ENCODE peak calls at places on chromosomes 6 and 20, in nine cellular contexts. E is NCI-H524 treated with DMSO at 0.1 percent for 48 hours; N is NCI-H1417; R is astrocyte of the spinal cord; S is fibroblast of the aortic adventitia; Q is activated naive CD4-positive, alpha-beta T cell; B is HFFc6; P is Karpas-422; Y is stimulated activated CD8-positive, alpha-beta memory T cell treated with anti-CD3 and anti-CD28 coated beads, Interleukin-4, amount 100 ng/mL, for 24 hours. M is an unnamed sample.

GRCh38 chr6:96468681-96469224 is 52.9 kb upstream of the UFL1 start:
- DNase-seq in R (peak), S (no peak), Q (no peak), B (no peak), N (no peak), P (peak), Y (no peak), E (no peak), M (no peak)

GRCh38 chr6:45837541-45838200 is 178.0 kb downstream of the CLIC5 start:
- DNase-seq in S (no peak), N (no peak), B (no peak), P (no peak), Y (no peak), E (no peak), Q (no peak), R (no peak), M (no peak)

GRCh38 chr6:167492096-167492449 is 167.2 kb downstream of the TTLL2 start:
- DNase-seq in S (no peak), N (no peak), E (no peak), P (no peak), B (no peak), Y (no peak), Q (no peak), R (no peak), M (no peak)

GRCh38 chr6:91480397-91480796 is 893.5 kb upstream of the MAP3K7 start:
- DNase-seq in E (no peak), N (no peak), Q (no peak), Y (no peak), B (no peak), S (no peak), P (no peak), R (no peak), M (no peak)

GRCh38 chr6:30749554-30750378 is 5.4 kb upstream of the IER3 start:
- DNase-seq in Y (no peak), N (no peak), R (no peak), B (no peak), E (no peak), S (no peak), P (peak), Q (no peak), M (no peak)

GRCh38 chr20:19820520-19821211 is 62.6 kb downstream of the RIN2 start:
- DNase-seq in N (no peak), S (no peak), R (no peak), B (no peak), P (peak), Q (no peak), Y (no peak), E (no peak), M (no peak)

GRCh38 chr20:49361872-49362663 is 84.2 kb upstream of the ZNFX1 start:
- DNase-seq in E (no peak), Y (no peak), B (no peak), Q (no peak), P (no peak), N (no peak), S (no peak), R (no peak), M (no peak)

GRCh38 chr6:87756858-87757257 is 54.8 kb upstream of the AKIRIN2 start:
- DNase-seq in B (peak), Q (no peak), S (peak), N (no peak), P (peak), Y (peak), E (no peak), R (peak), M (peak)

GRCh38 chr6:87054143-87054833 is 40.6 kb downstream of the CGA start:
- DNase-seq in Y (no peak), R (no peak), N (no peak), Q (no peak), E (no peak), P (no peak), B (no peak), S (no peak), M (no peak)

GRCh38 chr6:45617441-45617840 is 239.7 kb upstream of the SUPT3H start:
- DNase-seq in P (no peak), N (no peak), R (peak), Y (no peak), S (no peak), B (peak), Q (no peak), E (no peak), M (no peak)

GRCh38 chr6:4670824-4671409 is 105.3 kb upstream of the CDYL start:
- DNase-seq in E (no peak), P (no peak), N (no peak), S (no peak), Q (no peak), Y (no peak), R (no peak), B (no peak), M (no peak)

GRCh38 chr6:136989591-136990578 is 54.9 kb downstream of the IL20RA start:
- DNase-seq in S (no peak), N (no peak), B (no peak), P (no peak), E (peak), Q (no peak), R (no peak), Y (no peak), M (peak)

GRCh38 chr6:113411006-113411405 is 446.1 kb upstream of the MARCKS start:
- DNase-seq in Y (no peak), N (no peak), S (no peak), P (no peak), B (no peak), R (no peak), E (no peak), Q (no peak), M (no peak)

GRCh38 chr6:20922743-20923142 is 388.5 kb downstream of the CDKAL1 start:
- DNase-seq in Y (no peak), R (no peak), S (no peak), N (no peak), E (no peak), Q (no peak), B (no peak), P (peak), M (no peak)

GRCh38 chr6:5093231-5094015 is 8.3 kb downstream of the PPP1R3G start:
- DNase-seq in P (no peak), Q (no peak), B (no peak), Y (no peak), R (no peak), E (no peak), N (no peak), S (no peak), M (no peak)

GRCh38 chr20:25859649-25860530 is 163.2 kb upstream of the ZNF337 start:
- DNase-seq in E (peak), Q (peak), B (peak), R (peak), Y (peak), N (peak), S (peak), P (no peak), M (peak)

GRCh38 chr6:11616200-11616611 is 78.7 kb downstream of the TMEM170B start:
- DNase-seq in S (peak), N (no peak), R (peak), P (no peak), E (no peak), B (peak), Q (no peak), Y (no peak), M (peak)

GRCh38 chr20:57613481-57613921 is 6.7 kb downstream of the ZBP1 start:
- DNase-seq in Y (no peak), Q (no peak), E (no peak), P (no peak), B (no peak), S (no peak), R (no peak), N (no peak), M (no peak)

GRCh38 chr20:57422254-57422653 is 31.1 kb downstream of the RBM38 start:
- DNase-seq in Q (no peak), N (no peak), S (no peak), B (no peak), R (no peak), Y (no peak), E (no peak), P (no peak), M (no peak)

GRCh38 chr20:7459123-7459522 is 481.1 kb downstream of the HAO1 start:
- DNase-seq in N (no peak), Q (no peak), R (peak), P (no peak), Y (no peak), B (no peak), S (peak), E (no peak), M (no peak)

GRCh38 chr6:45647341-45648138 is 269.8 kb upstream of the SUPT3H start:
- DNase-seq in R (no peak), S (no peak), B (no peak), E (no peak), Q (no peak), N (no peak), Y (no peak), P (no peak), M (peak)

GRCh38 chr6:90605749-90606344 is 19.0 kb upstream of the MAP3K7 start:
- DNase-seq in Q (no peak), B (no peak), E (no peak), Y (no peak), R (no peak), S (no peak), P (no peak), N (no peak), M (no peak)

GRCh38 chr6:112018619-112019416 is 35.1 kb upstream of the CCN6 start:
- DNase-seq in Y (no peak), S (peak), P (no peak), R (no peak), N (no peak), E (no peak), B (peak), Q (no peak), M (no peak)

GRCh38 chr6:166393535-166393823 is 10.7 kb upstream of the MPC1 start:
- DNase-seq in Q (no peak), R (no peak), S (no peak), Y (no peak), P (no peak), E (no peak), B (no peak), N (peak), M (no peak)

GRCh38 chr6:10659697-10660348 is 34.6 kb downstream of the C6orf52 start:
- DNase-seq in B (no peak), R (no peak), S (no peak), Q (no peak), E (no peak), N (no peak), Y (no peak), P (no peak), M (peak)

GRCh38 chr20:31548823-31549512 is 34.7 kb downstream of the HM13 start:
- DNase-seq in Q (no peak), Y (no peak), R (no peak), E (no peak), S (no peak), P (no peak), B (no peak), N (no peak), M (no peak)

GRCh38 chr6:6546318-6547110 is 42.0 kb upstream of the LY86 start:
- DNase-seq in N (peak), B (no peak), Y (no peak), Q (peak), E (peak), S (peak), P (peak), R (peak), M (peak)

GRCh38 chr20:37907677-37908397 is 4.9 kb downstream of the VSTM2L start:
- DNase-seq in N (peak), S (peak), B (peak), R (peak), Y (no peak), P (no peak), Q (no peak), E (no peak), M (peak)

GRCh38 chr6:37131104-37131959 is 38.6 kb upstream of the PIM1 start:
- DNase-seq in N (peak), Q (no peak), B (no peak), Y (no peak), S (peak), E (peak), R (peak), P (no peak), M (peak)

GRCh38 chr6:49849121-49849907 is 17.0 kb downstream of the CRISP1 start:
- DNase-seq in R (peak), P (peak), N (peak), Q (no peak), E (no peak), B (peak), Y (no peak), S (peak), M (peak)

GRCh38 chr6:94052754-94053153 is 633.4 kb upstream of the EPHA7 start:
- DNase-seq in R (peak), B (no peak), E (no peak), Y (no peak), P (no peak), S (peak), N (peak), Q (no peak), M (no peak)

GRCh38 chr6:157229219-157229607 is 94.1 kb downstream of the TMEM242 start:
- DNase-seq in S (no peak), R (no peak), E (no peak), P (no peak), N (peak), Y (no peak), Q (no peak), B (no peak), M (no peak)

GRCh38 chr6:154537486-154537885 is 27.0 kb upstream of the CNKSR3 start:
- DNase-seq in B (no peak), Q (no peak), P (no peak), E (no peak), S (no peak), N (peak), Y (no peak), R (no peak), M (no peak)